ENCODE peak calls at places on chromosomes 1 and 21, in five cellular contexts. M, B, E, V and H are unnamed samples.

GRCh38 chr1:93878501-93878888 is 511 bp downstream of the DNTTIP2 start:
- DNase-seq in M (peak), B (peak), E (peak), V (peak), H (peak)

GRCh38 chr1:51799372-51799771 is 79.2 kb downstream of the NRDC start:
- DNase-seq in M (no peak), E (no peak), B (no peak), V (no peak), H (peak)

GRCh38 chr1:232212248-232212647 is 417.7 kb downstream of the SIPA1L2 start:
- DNase-seq in M (no peak), B (no peak), V (no peak), E (no peak), H (no peak)

GRCh38 chr21:38306833-38307232 is 50.0 kb downstream of the KCNJ15 start:
- DNase-seq in E (no peak), M (no peak), V (peak), B (peak), H (no peak)

GRCh38 chr1:212651521-212651920 is 43.0 kb downstream of the ATF3 start:
- DNase-seq in M (no peak), E (no peak), V (no peak), B (peak), H (no peak)

GRCh38 chr1:189349600-189349999 is 1128.1 kb downstream of the BRINP3 start:
- DNase-seq in B (no peak), V (no peak), E (no peak), M (no peak), H (no peak)

GRCh38 chr1:27577504-27578188 is 26.3 kb downstream of the AHDC1 start:
- DNase-seq in M (no peak), E (no peak), V (no peak), B (peak), H (no peak)

GRCh38 chr1:204154525-204155255 is 2.8 kb upstream of the ETNK2 start:
- DNase-seq in B (no peak), M (no peak), V (peak), E (no peak), H (no peak)

GRCh38 chr1:106978477-106979322 is 77.8 kb upstream of the PRMT6 start:
- DNase-seq in E (no peak), V (peak), B (peak), M (no peak), H (no peak)

GRCh38 chr1:244053831-244054230 is 2.7 kb downstream of the ZBTB18 start:
- DNase-seq in E (no peak), M (no peak), B (no peak), V (no peak), H (no peak)

GRCh38 chr1:232974971-232975370 is 24.6 kb downstream of the NTPCR start:
- DNase-seq in M (no peak), E (no peak), B (peak), V (no peak), H (no peak)

GRCh38 chr1:206703647-206704046 is 18.9 kb downstream of the MAPKAPK2 start:
- DNase-seq in V (no peak), E (no peak), B (no peak), M (peak), H (peak)

GRCh38 chr1:9827558-9828185 is 3.9 kb upstream of the CLSTN1 start:
- DNase-seq in V (no peak), M (no peak), B (peak), E (peak), H (peak)
- TF ChIP-seq CTCF in V (peak), M (peak), B (peak), E (peak), H (no peak)

GRCh38 chr1:20337581-20337980 is 46.9 kb downstream of the VWA5B1 start:
- DNase-seq in V (no peak), M (no peak), E (peak), B (no peak), H (no peak)

GRCh38 chr1:20339811-20340457 is 49.3 kb downstream of the VWA5B1 start:
- DNase-seq in V (no peak), M (no peak), B (no peak), E (peak), H (no peak)

GRCh38 chr1:20336105-20336605 is 45.5 kb downstream of the VWA5B1 start:
- DNase-seq in M (no peak), B (no peak), E (peak), V (no peak), H (no peak)
- TF ChIP-seq CTCF in M (no peak), B (no peak), E (no peak), V (no peak), H (no peak)

GRCh38 chr1:114780344-114781226 is at the start of gene SIKE1:
- DNase-seq in B (peak), V (peak), E (peak), M (peak), H (peak)
- TF ChIP-seq CTCF in B (no peak), V (no peak), E (no peak), M (no peak), H (no peak)

GRCh38 chr1:54499097-54500029 is 48.7 kb upstream of the ACOT11 start:
- DNase-seq in B (peak), V (peak), E (no peak), M (peak), H (no peak)
- TF ChIP-seq CTCF in B (peak), V (no peak), E (peak), M (peak), H (peak)

GRCh38 chr21:43317959-43318358 is 109.0 kb downstream of the SIK1 start:
- DNase-seq in B (no peak), E (no peak), V (no peak), M (no peak), H (no peak)
- TF ChIP-seq CTCF in B (no peak), E (no peak), V (no peak), M (peak), H (no peak)

DNA sequence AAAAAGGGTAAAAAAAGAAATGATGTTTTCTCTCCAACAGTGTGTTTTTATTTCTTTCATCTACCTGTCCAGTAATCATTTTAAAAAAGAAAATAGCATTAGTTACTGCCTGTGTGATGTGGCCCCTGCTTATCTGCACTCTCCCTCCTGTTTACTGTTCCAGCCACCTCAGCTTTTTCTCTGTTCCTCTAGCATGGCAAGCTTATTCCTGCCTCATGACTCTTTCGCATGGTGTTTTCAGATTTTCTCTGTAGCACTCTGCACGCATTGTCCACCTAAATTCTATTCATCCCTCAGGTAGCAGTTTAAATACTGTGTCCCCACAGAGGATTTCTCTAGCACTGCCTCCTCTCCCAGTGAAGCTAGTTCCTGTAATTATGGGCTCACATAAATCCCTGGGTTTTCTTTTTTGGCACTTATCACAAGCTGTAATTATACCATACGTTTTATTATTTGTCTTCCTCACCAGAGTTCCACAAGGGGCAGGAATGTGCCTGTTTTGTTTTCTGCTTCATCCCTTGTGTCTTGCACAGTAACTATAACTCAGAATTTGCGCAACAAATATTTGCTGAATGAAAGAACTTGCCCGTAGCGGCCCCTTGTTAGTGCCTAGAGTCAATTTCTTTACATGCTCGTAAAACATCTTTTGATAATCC is 51.4 kb upstream of the LRIG2 start:
- DNase-seq in B (peak), V (peak), E (no peak), M (no peak), H (no peak)
- TF ChIP-seq CTCF in B (no peak), V (no peak), E (no peak), M (no peak), H (no peak)

DNA sequence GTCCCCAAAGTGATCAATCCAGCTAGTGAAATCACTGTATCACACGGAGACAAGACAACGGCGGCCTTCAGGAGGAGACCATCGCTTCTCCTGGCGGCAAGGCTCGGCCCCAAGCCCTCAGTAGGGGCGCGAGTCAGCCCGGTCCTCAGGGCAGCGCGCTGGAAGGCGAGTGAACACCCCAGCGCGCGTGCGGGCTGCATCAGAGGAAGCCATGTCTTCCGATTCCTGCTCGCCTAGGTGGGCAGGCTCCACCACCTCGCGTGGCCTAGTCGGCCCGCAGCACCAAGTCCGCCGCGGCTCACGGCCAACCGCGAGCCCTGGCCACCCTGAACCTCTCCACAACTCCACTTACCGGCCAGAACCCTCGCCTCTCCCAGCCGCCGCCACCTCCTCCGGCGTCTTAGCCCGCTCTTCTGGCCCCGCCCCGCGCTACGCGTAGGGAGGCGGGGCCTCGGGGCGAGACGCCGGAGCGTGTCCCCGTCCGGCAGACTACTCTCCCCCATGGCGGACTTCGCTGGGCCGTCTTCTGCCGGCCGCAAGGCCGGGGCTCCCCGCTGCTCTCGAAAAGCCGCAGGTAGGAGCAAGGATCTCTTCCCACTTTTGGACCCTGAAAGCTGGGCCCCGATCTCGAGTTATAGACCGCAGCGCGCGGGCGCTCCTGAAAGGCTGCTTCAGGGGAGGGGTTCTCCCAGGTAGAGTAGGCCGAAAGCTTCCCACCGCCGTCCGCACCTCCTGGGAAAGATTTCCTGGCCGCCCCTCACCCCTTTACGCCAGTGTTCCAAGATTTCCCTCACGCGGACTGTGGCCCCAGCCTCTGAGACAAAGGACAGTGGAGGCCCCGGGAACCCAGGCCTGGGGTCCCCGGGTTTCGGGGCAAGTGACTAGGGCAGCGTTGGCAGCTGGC is at the start of the genes GLMN and RPAP2:
- DNase-seq in B (peak), V (peak), M (peak), E (peak), H (peak)
- TF ChIP-seq CTCF in B (peak), V (no peak), M (peak), E (no peak), H (no peak)

DNA sequence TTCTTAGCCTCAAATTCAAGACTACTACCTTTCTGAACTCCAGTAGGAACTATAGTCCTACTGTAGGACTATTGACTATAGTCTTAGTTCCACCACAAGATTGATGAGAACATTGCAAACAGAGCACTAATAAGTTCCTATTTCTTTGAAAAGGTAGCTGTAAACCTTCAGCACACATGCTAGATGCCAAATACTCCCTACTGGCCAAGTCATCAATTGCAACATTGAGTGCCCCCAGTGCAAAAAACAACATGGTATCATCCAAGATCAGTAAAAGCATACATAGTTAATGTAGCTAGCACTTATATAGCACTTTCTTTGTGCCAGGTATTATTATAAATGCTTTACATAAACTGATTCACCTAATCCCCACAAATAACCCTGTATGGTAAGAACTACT is 99.8 kb downstream of the MRPL39 start:
- DNase-seq in M (no peak), E (no peak), B (no peak), V (no peak), H (no peak)
- TF ChIP-seq CTCF in M (no peak), E (no peak), B (peak), V (no peak), H (peak)